ENCODE peak calls at places on chromosomes 7 and 10, in four cellular contexts. E is activated T-cell treated with anti-CD3 and anti-CD28 coated beads for 1 hour; K is NCI-H1436; T is activated T-helper 1 cell treated with anti-CD3 and anti-CD28 coated beads, Interleukin-12 subunit alpha, Interleukin-12 subunit beta, Interleukin-2, Interleukin-4 antibody, amounts not matched to agents 30 ng/mL and 10 ng/mL and 1 ng/mL, durations not matched to agents 14 hours and 24 hours and 36 hours. P is an unnamed sample.

GRCh38 chr7:106775552-106775936 is 89.5 kb upstream of the PIK3CG start:
- DNase-seq in E (no peak), K (no peak), T (no peak), P (no peak)

GRCh38 chr7:107742678-107743566 is 1.0 kb upstream of the CBLL1 start:
- DNase-seq in E (peak), K (peak), T (no peak), P (peak)

GRCh38 chr10:132802048-132802447 is 16.1 kb upstream of the NKX6-2 start:
- DNase-seq in E (no peak), K (no peak), T (no peak), P (no peak)

GRCh38 chr7:135597181-135597925 is 39.6 kb downstream of the NUP205 start:
- DNase-seq in E (no peak), K (no peak), T (no peak), P (no peak)

GRCh38 chr7:149866817-149867447 is 6.8 kb upstream of the ATP6V0E2 start:
- DNase-seq in E (no peak), K (no peak), T (no peak), P (no peak)

GRCh38 chr7:89666436-89666835 is 487.8 kb upstream of the STEAP1 start:
- DNase-seq in E (no peak), K (no peak), T (no peak), P (no peak)

GRCh38 chr7:65438593-65438992 is 64.9 kb downstream of the ZNF92 start:
- DNase-seq in E (no peak), K (no peak), T (no peak), P (no peak)

GRCh38 chr7:32680259-32681173 is 185.2 kb downstream of the AVL9 start:
- DNase-seq in E (no peak), K (no peak), T (no peak), P (no peak)

GRCh38 chr7:103871473-103871872 is 118.0 kb downstream of the RELN start:
- DNase-seq in E (no peak), K (no peak), T (no peak), P (no peak)

GRCh38 chr7:3043544-3044395 is at the start of gene CARD11:
- DNase-seq in E (peak), K (no peak), T (peak), P (no peak)

GRCh38 chr7:135601182-135601581 is 43.5 kb downstream of the NUP205 start:
- DNase-seq in E (no peak), K (no peak), T (no peak), P (no peak)

GRCh38 chr7:132485600-132486594 is 90.4 kb downstream of the PLXNA4 start:
- DNase-seq in E (no peak), K (no peak), T (no peak), P (no peak)

GRCh38 chr10:117271427-117271826 is 30.5 kb downstream of the SLC18A2 start:
- DNase-seq in E (no peak), K (no peak), T (no peak), P (no peak)

P was measured in NCI-H146.